ENCODE peak calls at places on chromosomes 11 and 22, in seven cellular contexts. Q, K, X, D, N, C and T are unnamed samples.

GRCh38 chr11:84193706-84194105 is 907.5 kb upstream of the CCDC90B start:
- DNase-seq in Q (no peak), C (no peak), N (no peak), K (no peak), X (no peak), D (no peak), T (no peak)

GRCh38 chr11:117629891-117630538 is 167.0 kb downstream of the DSCAML1 start:
- DNase-seq in D (no peak), K (no peak), C (no peak), X (no peak), Q (no peak), N (no peak), T (no peak)

GRCh38 chr11:47183969-47184368 is 2.3 kb downstream of the PACSIN3 start:
- DNase-seq in K (no peak), N (no peak), D (no peak), C (no peak), X (no peak), Q (no peak), T (no peak)

GRCh38 chr22:17580461-17581031 is 17.2 kb downstream of the SLC25A18 start:
- DNase-seq in X (no peak), D (no peak), K (no peak), N (no peak), C (no peak), Q (peak), T (peak)

GRCh38 chr22:18112440-18112839 is 1.8 kb downstream of the TUBA8 start:
- DNase-seq in C (no peak), X (no peak), N (no peak), Q (no peak), D (no peak), K (no peak), T (no peak)

GRCh38 chr11:16191212-16191851 is 165.0 kb downstream of the SOX6 start:
- DNase-seq in Q (no peak), C (no peak), N (no peak), K (peak), D (no peak), X (no peak), T (no peak)

GRCh38 chr11:86980397-86980796 is 25.2 kb upstream of the FZD4 start:
- DNase-seq in X (no peak), D (no peak), C (no peak), K (no peak), Q (no peak), N (no peak), T (no peak)

GRCh38 chr11:112968988-112969714 is 7.9 kb downstream of the NCAM1 start:
- DNase-seq in C (peak), Q (no peak), N (no peak), X (no peak), D (no peak), K (no peak), T (no peak)

GRCh38 chr11:65429069-65429681 is 6.6 kb downstream of the NEAT1 start:
- DNase-seq in N (no peak), D (peak), X (no peak), Q (no peak), C (peak), K (peak), T (peak)

GRCh38 chr22:30290679-30291333 is 1.5 kb upstream of the CASTOR1 start:
- DNase-seq in N (peak), K (peak), Q (no peak), X (no peak), D (peak), C (peak), T (peak)

GRCh38 chr11:71418643-71419042 is 29.6 kb downstream of the DHCR7 start:
- DNase-seq in D (no peak), N (no peak), Q (no peak), K (no peak), C (no peak), X (no peak), T (no peak)

GRCh38 chr22:27456696-27457503 is 344.7 kb downstream of the MN1 start:
- DNase-seq in K (peak), N (no peak), X (no peak), D (no peak), C (peak), Q (no peak), T (peak)

GRCh38 chr11:44379141-44380008 is 69.4 kb upstream of the ALX4 start:
- DNase-seq in K (no peak), N (no peak), C (no peak), X (no peak), D (no peak), Q (no peak), T (no peak)

GRCh38 chr11:125305346-125305745 is 140.8 kb downstream of the PKNOX2 start:
- DNase-seq in D (no peak), X (no peak), C (no peak), N (no peak), Q (no peak), K (no peak), T (no peak)

GRCh38 chr11:62233730-62234129 is 8.3 kb upstream of the SCGB1D2 start:
- DNase-seq in C (no peak), Q (no peak), X (no peak), K (no peak), D (no peak), N (no peak), T (no peak)

GRCh38 chr11:58058276-58059010 is 27.7 kb downstream of the OR6Q1 start:
- DNase-seq in D (no peak), X (no peak), N (no peak), Q (no peak), K (no peak), C (no peak), T (peak)

GRCh38 chr11:67178421-67178820 is 59.4 kb downstream of the KDM2A start:
- DNase-seq in K (peak), D (no peak), X (no peak), Q (no peak), C (peak), N (no peak), T (no peak)

GRCh38 chr11:42524534-42525227 is 787.1 kb upstream of the API5 start:
- DNase-seq in C (peak), Q (peak), X (peak), K (no peak), D (peak), N (peak), T (peak)

GRCh38 chr22:39631857-39632256 is 61.3 kb downstream of the CACNA1I start:
- DNase-seq in X (no peak), D (no peak), C (no peak), K (no peak), Q (no peak), N (peak), T (no peak)

GRCh38 chr11:126465573-126466287 is 110.2 kb downstream of the ST3GAL4 start:
- DNase-seq in C (no peak), K (no peak), Q (no peak), X (no peak), D (no peak), N (no peak), T (no peak)

GRCh38 chr11:4454031-4454430 is 4.9 kb downstream of the OR52K2 start:
- DNase-seq in N (no peak), K (no peak), Q (no peak), C (no peak), D (no peak), X (no peak), T (no peak)
- H4K8ac ChIP-seq in N (no peak), K (no peak), Q (no peak), C (no peak), D (no peak), X (no peak), T (no peak)

GRCh38 chr22:19378362-19378711 is 53.2 kb downstream of the HIRA start:
- DNase-seq in C (no peak), N (no peak), Q (no peak), K (no peak), D (no peak), X (no peak), T (no peak)
- H4K8ac ChIP-seq in C (no peak), N (no peak), Q (no peak), K (no peak), D (no peak), X (no peak), T (no peak)

GRCh38 chr11:56845121-56845732 is 96.7 kb upstream of the OR9G4 start:
- DNase-seq in D (no peak), Q (no peak), X (no peak), N (no peak), C (no peak), K (no peak), T (no peak)
- H4K8ac ChIP-seq in D (no peak), Q (no peak), X (no peak), N (no peak), C (no peak), K (no peak), T (no peak)

DNA sequence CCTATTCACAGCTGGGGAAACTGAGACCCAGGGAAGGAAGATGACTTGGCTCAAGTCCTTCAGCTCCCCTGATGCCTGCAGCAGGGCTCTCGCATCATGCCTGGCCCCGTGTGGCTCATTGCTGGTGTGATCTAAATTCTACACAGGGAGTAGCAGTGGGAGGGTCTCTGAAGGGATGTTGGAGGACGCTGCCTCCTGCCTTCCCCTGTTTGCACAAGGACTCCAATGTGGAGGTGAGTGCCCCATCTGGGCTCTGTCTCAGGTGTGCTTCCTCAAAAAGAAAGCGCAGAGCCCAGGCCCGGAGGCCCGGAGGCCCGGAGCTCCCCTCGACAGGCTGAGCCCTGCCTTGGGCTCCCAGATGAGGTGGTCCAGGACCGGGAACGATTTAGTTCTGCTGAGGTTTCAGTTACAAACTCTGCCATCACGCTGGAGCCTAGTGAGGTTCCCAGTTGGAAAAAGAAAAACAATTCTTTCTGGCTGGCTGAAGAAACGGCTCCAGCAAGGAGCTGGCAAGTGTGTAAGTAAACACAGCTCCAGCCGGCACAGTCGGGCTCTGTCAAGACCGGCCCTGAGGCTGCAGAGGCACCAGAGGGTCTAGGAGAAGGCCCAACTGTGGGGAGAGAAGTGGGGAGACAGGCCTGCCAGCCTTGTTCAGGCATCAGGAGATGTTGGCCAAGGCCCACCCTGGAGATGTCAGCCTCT is 49.8 kb downstream of the NAT10 start:
- DNase-seq in C (no peak), K (no peak), Q (no peak), D (no peak), X (no peak), N (no peak), T (no peak)
- H4K8ac ChIP-seq in C (no peak), K (no peak), Q (no peak), D (no peak), X (no peak), N (no peak), T (no peak)

DNA sequence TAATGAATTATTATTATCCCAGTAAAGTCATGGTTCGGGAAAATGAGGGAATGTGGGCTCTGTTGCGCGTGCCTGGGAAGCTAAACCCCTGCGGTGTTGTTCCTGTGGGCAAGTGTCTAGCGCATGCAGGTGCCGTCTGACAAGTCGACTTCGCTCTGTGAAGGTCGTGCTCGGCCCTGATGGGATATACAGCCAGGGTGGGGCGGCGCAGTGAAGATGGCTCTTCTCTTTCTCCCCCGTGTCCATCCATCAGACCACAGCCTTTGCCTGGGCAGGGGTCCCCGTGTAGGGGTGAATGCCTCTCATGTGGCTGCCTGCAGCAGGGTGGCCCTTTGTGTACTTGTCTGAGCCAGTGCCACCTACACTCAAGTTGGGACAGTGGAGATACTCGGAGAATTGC is 12.8 kb upstream of the TRMU start:
- DNase-seq in D (no peak), X (no peak), C (no peak), Q (no peak), K (no peak), N (no peak), T (no peak)
- H4K8ac ChIP-seq in D (no peak), X (no peak), C (no peak), Q (no peak), K (no peak), N (no peak), T (no peak)

DNA sequence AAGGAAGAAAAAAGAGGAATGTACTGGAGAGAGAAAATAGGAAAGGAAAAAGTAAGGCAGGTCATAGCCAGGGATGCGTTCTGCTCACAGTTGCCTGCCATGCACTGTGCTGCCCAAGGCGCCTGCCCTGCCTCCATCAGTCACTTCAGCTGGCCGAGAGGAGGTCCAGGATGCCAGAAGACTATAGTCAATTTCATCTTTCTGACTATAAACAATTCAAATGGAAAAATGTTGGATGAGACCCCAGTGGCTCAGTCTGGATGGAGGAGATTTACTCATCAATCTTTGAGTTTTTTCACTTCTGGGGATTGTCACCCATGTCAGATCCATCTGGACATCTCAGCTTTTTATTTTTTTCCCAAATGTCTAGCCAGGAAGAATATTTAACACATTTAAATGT is 36.7 kb upstream of the CLMP start:
- DNase-seq in D (no peak), K (no peak), N (no peak), C (no peak), X (no peak), Q (no peak), T (no peak)
- H4K8ac ChIP-seq in D (no peak), K (peak), N (no peak), C (no peak), X (no peak), Q (no peak), T (no peak)